ENCODE peak calls at places on chromosomes 13 and 19, in seven cellular contexts. L, S, G, B, F, P and Z are unnamed samples. For H3K4me1, the result is how much of the 10 kb centered on the place peaks cover.

GRCh38 chr19:32367948-32368536 is 22.6 kb downstream of the ZNF507 start:
- DNase-seq in L (no peak), S (no peak), G (no peak), B (no peak), F (no peak), P (no peak), Z (no peak)

GRCh38 chr13:84651288-84651687 is 769.0 kb upstream of the SLITRK1 start:
- DNase-seq in L (no peak), S (peak), G (no peak), B (no peak), F (no peak), P (no peak), Z (peak)

GRCh38 chr13:28866932-28867331 is 46.8 kb downstream of the MTUS2 start:
- DNase-seq in L (no peak), S (no peak), G (no peak), B (no peak), F (no peak), P (no peak), Z (no peak)

GRCh38 chr13:33218020-33218419 is 67.5 kb downstream of the STARD13 start:
- DNase-seq in L (no peak), S (peak), G (no peak), B (no peak), F (peak), P (no peak), Z (no peak)

GRCh38 chr13:113927661-113928581 is 46.0 kb downstream of the C13orf46 start:
- DNase-seq in L (no peak), S (peak), G (peak), B (no peak), F (peak), P (no peak), Z (no peak)

GRCh38 chr13:39056018-39056417 is 17.8 kb downstream of the NHLRC3 start:
- DNase-seq in L (no peak), S (no peak), G (no peak), B (no peak), F (no peak), P (no peak), Z (no peak)

GRCh38 chr13:70941454-70941853 is 833.2 kb upstream of the KLHL1 start:
- DNase-seq in L (no peak), S (no peak), G (no peak), B (no peak), F (no peak), P (no peak), Z (no peak)

GRCh38 chr19:35793381-35794165 is 18.2 kb downstream of the ARHGAP33 start:
- DNase-seq in L (no peak), S (peak), G (no peak), B (no peak), F (no peak), P (no peak), Z (no peak)

GRCh38 chr19:8697671-8698432 is 743 bp downstream of the ACTL9 start:
- DNase-seq in L (no peak), S (no peak), G (no peak), B (no peak), F (no peak), P (no peak), Z (no peak)

GRCh38 chr13:34863360-34864135 is 78.5 kb upstream of the NBEA start:
- DNase-seq in L (no peak), S (peak), G (no peak), B (no peak), F (peak), P (no peak), Z (no peak)

GRCh38 chr13:51292000-51292550 is 47.4 kb upstream of the SERPINE3 start:
- DNase-seq in L (no peak), S (no peak), G (no peak), B (no peak), F (no peak), P (no peak), Z (no peak)

GRCh38 chr19:56976995-56977906 is 136.7 kb upstream of the PEG3 start:
- DNase-seq in L (no peak), S (no peak), G (no peak), B (no peak), F (no peak), P (no peak), Z (no peak)

GRCh38 chr13:44601596-44601995 is 25.5 kb upstream of the TSC22D1 start:
- DNase-seq in L (no peak), S (no peak), G (no peak), B (no peak), F (no peak), P (no peak), Z (no peak)

GRCh38 chr13:110186221-110186838 is 120.6 kb downstream of the COL4A1 start:
- DNase-seq in L (no peak), S (peak), G (no peak), B (no peak), F (peak), P (no peak), Z (peak)

GRCh38 chr19:18300930-18301717 is 19.7 kb upstream of the JUND start:
- DNase-seq in L (no peak), S (peak), G (peak), B (no peak), F (peak), P (peak), Z (peak)

DNA sequence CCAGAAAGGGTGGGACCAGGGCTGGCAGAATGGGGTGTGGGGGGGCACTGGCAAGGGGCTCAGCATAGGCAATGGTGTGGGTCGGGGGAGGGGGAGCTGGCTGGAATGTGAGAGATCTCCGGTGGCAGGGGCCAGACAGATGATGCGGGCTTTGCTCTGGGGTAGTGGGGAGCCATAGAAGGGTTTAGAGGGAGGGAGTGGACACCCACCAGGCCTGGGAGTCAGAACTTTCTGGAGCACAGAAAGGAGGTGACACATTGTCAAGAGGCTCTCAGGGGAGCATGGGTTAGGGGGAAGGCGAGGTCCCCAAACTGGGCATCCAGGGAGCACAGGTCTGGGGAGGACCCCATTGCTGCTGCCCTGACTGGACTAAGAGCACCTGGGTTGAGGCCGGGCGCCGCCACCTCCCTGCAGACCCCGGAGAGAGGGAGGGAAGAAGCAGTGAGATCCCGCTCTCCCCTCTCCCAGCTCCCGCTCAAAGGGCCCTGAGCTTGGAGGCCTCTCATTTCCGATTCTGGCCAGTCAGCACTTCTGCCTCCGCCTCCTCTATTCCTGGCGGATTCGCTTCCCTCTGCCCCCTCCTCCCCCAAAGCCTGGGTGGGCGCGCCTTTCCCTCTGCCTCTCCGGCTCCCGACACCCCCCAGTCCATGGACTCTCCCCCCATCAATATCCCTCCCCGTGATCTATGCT is 21.6 kb downstream of the SMIM24 start:
- DNase-seq in L (no peak), S (peak), G (no peak), B (no peak), F (no peak), P (no peak), Z (no peak)
- H3K4me3 ChIP-seq in L (no peak), S (no peak), G (no peak), B (no peak), F (no peak), P (no peak), Z (no peak)

GRCh38 chr19:47725759-47726401 is 12.7 kb downstream of the EHD2 start:
- DNase-seq in L (no peak), S (no peak), G (no peak), B (no peak), F (no peak), P (no peak), Z (no peak)
- H3K4me1 ChIP-seq in L (under half), S (under half), G (under half), B (under half), F (under half), P (half or more), Z (under half)

GRCh38 chr13:30339721-30340366 is 32.5 kb upstream of the KATNAL1 start:
- DNase-seq in L (no peak), S (no peak), G (no peak), B (no peak), F (no peak), P (no peak), Z (no peak)
- H3K4me3 ChIP-seq in L (no peak), S (no peak), G (no peak), B (no peak), F (no peak), P (no peak), Z (no peak)

GRCh38 chr19:1466018-1466460 is 13.0 kb downstream of the C19orf25 start:
- DNase-seq in L (no peak), S (no peak), G (no peak), B (no peak), F (no peak), P (no peak), Z (no peak)
- H3K4me1 ChIP-seq in L (under half), S (under half), G (under half), B (under half), F (under half), P (half or more), Z (half or more)

GRCh38 chr19:51194527-51195315 is 30.2 kb upstream of the CD33 start:
- DNase-seq in L (no peak), S (no peak), G (no peak), B (no peak), F (no peak), P (no peak), Z (no peak)
- H3K4me3 ChIP-seq in L (no peak), S (no peak), G (no peak), B (no peak), F (no peak), P (no peak), Z (no peak)

DNA sequence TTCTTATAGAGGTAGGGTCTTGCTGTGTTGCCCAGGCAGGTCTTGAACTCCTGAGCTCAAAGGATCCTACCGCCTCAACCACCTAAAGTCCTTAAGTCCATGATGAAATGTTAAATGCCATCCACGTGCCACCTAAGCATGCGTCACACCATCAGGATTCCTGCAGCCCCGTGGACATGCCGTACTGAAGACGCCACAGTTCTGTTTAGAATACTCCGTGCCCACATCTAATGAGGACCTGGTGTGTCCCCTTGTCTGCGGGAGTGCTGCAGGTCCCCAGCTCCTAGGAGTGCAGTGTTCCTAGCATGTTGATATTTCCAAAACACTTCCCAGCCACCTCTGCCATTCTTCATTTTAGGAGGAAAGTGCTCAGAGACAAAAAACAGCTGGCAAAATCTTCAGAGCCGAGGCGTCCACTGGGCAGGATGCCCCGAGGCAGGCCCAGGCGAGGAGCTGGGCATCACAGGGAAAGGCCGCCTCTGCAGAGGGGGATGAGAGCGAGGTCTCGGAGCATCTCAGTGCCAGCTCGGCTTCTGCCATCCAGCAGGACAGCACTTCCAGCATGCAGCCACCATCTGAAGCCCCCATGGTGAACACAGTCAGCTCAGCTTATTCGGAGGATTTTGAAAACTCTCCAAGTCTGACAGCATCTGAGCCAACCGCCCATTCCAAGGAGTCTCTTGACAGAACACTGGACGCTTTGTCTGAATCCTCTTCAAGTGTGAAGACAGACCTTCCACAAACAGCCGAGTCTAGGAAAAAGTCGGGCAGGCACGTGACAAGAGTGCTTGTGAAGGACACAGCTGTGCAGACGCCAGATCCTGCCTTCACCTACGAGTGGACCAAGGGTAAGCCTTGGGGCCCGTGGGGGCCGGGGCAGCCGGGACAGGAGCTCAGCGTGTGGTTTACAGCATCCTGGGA is 13.2 kb downstream of the C19orf44 start:
- DNase-seq in L (no peak), S (no peak), G (no peak), B (no peak), F (no peak), P (peak), Z (no peak)
- H3K4me1 ChIP-seq in L (under half), S (under half), G (under half), B (under half), F (under half), P (under half), Z (under half)

DNA sequence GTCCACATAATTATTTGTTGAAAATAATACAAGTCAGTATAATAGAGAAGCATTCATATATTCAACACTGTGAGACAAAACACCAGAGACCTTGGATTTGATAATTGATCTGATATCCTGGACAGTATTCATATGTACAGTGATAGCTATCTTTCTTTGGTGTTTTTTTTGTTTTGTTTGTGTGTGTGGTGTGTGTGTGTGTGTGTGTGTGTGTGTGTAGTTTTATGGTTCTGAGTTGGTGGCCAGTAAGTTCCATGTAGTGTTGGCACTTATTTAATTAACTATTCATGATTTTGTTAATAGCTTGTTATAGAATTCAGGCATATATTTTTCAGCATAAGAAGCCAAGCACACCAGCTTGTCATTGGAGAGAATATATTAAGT is 1.6 kb upstream of the ANGPTL6 start:
- DNase-seq in L (no peak), S (no peak), G (no peak), B (no peak), F (no peak), P (no peak), Z (no peak)
- H3K4me3 ChIP-seq in L (no peak), S (no peak), G (no peak), B (no peak), F (no peak), P (no peak), Z (no peak)

DNA sequence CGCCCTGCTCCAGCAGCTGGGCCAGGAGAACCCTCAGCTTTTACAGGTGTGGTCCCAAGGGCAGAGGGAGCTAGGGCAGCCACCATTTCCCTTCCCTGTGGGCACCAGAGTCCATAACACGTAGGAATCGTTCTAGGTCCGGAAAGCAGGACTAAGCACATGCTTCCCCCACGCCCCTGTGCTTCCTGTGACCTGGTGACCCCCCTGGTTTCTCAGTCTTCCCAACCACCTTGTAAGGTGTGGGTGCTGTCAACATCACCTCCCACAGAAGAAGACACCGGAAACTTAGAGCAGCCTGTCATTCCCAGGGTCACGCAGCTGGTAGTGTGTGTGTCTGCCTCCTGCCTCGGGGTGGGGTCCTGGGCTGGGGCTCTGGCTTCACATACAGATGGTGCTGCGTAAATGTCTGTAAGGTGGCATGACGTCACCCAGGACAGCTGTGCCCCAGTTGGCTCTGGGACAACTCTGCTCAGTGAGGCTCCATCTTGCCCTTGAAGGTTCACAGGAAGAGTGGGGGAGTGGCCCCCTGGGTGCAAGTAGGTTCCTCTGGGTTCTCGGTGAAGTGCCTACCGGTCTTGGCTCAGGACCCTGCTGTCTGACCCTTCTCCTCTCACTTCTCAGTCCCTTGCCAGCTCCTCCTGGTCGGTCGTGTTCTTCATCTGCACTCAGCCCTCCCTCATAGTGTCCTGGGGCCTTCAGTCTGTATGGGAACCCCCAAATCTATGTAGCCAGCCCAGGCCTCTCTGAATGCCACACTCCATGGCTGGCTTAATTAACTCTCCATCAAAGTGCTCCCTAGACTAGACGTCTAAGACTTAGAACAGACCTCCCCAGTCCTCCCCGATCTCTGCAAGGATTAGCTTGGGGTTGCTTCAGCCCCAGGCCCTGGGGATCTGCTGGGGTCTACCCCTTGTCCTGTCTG is 4.0 kb downstream of the RAD23A start:
- DNase-seq in L (no peak), S (no peak), G (peak), B (no peak), F (no peak), P (no peak), Z (no peak)
- H3K4me1 ChIP-seq in L (under half), S (under half), G (half or more), B (under half), F (under half), P (under half), Z (under half)

GRCh38 chr13:102698649-102698980 is 3.8 kb upstream of the METTL21C start:
- DNase-seq in L (no peak), S (no peak), G (no peak), B (no peak), F (no peak), P (no peak), Z (no peak)
- H3K4me3 ChIP-seq in L (no peak), S (no peak), G (no peak), B (no peak), F (no peak), P (no peak), Z (no peak)